ENCODE peak calls at places on chromosomes 6 and 20, in eight cellular contexts. One of them, this sample, is unnamed.

GRCh38 chr20:34220581-34220980 is 20.6 kb upstream of the ASIP start:
- DNase-seq in lower leg skin: no peak
- DNase-seq in transverse colon: no peak
- DNase-seq in NB4: no peak
- DNase-seq in kidney: no peak
- DNase-seq in GM10248: no peak
- DNase-seq in hepatocyte: no peak
- DNase-seq in fibroblast of lung: peak
- DNase-seq in this sample: peak

GRCh38 chr6:5471044-5471443 is 209.7 kb downstream of the FARS2 start:
- DNase-seq in lower leg skin: peak
- DNase-seq in transverse colon: peak
- DNase-seq in NB4: peak
- DNase-seq in kidney: no peak
- DNase-seq in GM10248: peak
- DNase-seq in hepatocyte: peak
- DNase-seq in fibroblast of lung: peak
- DNase-seq in this sample: peak

GRCh38 chr6:17971128-17972073 is 16.0 kb downstream of the KIF13A start:
- DNase-seq in lower leg skin: no peak
- DNase-seq in transverse colon: no peak
- DNase-seq in NB4: no peak
- DNase-seq in kidney: no peak
- DNase-seq in GM10248: no peak
- DNase-seq in hepatocyte: no peak
- DNase-seq in fibroblast of lung: peak
- DNase-seq in this sample: no peak

GRCh38 chr6:26604797-26605196 is 8.0 kb downstream of the ABT1 start:
- DNase-seq in lower leg skin: no peak
- DNase-seq in transverse colon: no peak
- DNase-seq in NB4: no peak
- DNase-seq in kidney: no peak
- DNase-seq in GM10248: no peak
- DNase-seq in hepatocyte: no peak
- DNase-seq in fibroblast of lung: no peak
- DNase-seq in this sample: no peak

GRCh38 chr6:391559-392440 is at the start of gene IRF4:
- DNase-seq in lower leg skin: no peak
- DNase-seq in transverse colon: peak
- DNase-seq in NB4: no peak
- DNase-seq in kidney: peak
- DNase-seq in GM10248: peak
- DNase-seq in hepatocyte: no peak
- DNase-seq in fibroblast of lung: no peak
- DNase-seq in this sample: no peak

GRCh38 chr20:50312002-50312681 is 121.5 kb downstream of the CEBPB start:
- DNase-seq in lower leg skin: no peak
- DNase-seq in transverse colon: peak
- DNase-seq in NB4: no peak
- DNase-seq in kidney: no peak
- DNase-seq in GM10248: no peak
- DNase-seq in hepatocyte: no peak
- DNase-seq in fibroblast of lung: no peak
- DNase-seq in this sample: no peak

GRCh38 chr6:21045135-21045616 is 510.9 kb downstream of the CDKAL1 start:
- DNase-seq in lower leg skin: no peak
- DNase-seq in transverse colon: no peak
- DNase-seq in NB4: no peak
- DNase-seq in kidney: no peak
- DNase-seq in GM10248: no peak
- DNase-seq in hepatocyte: no peak
- DNase-seq in fibroblast of lung: no peak
- DNase-seq in this sample: no peak

GRCh38 chr20:61447950-61448349 is 195.9 kb downstream of the CDH4 start:
- DNase-seq in lower leg skin: no peak
- DNase-seq in transverse colon: no peak
- DNase-seq in NB4: no peak
- DNase-seq in kidney: no peak
- DNase-seq in GM10248: no peak
- DNase-seq in hepatocyte: no peak
- DNase-seq in fibroblast of lung: no peak
- DNase-seq in this sample: no peak

GRCh38 chr6:47481806-47482205 is 4.2 kb downstream of the CD2AP start:
- DNase-seq in lower leg skin: no peak
- DNase-seq in transverse colon: no peak
- DNase-seq in NB4: no peak
- DNase-seq in kidney: no peak
- DNase-seq in GM10248: no peak
- DNase-seq in hepatocyte: no peak
- DNase-seq in fibroblast of lung: no peak
- DNase-seq in this sample: no peak

GRCh38 chr20:63750807-63751470 is 11.4 kb downstream of the SLC2A4RG start:
- DNase-seq in lower leg skin: no peak
- DNase-seq in transverse colon: no peak
- DNase-seq in NB4: peak
- DNase-seq in kidney: peak
- DNase-seq in GM10248: no peak
- DNase-seq in hepatocyte: no peak
- DNase-seq in fibroblast of lung: no peak
- DNase-seq in this sample: no peak

GRCh38 chr6:25056130-25056529 is 120.4 kb upstream of the RIPOR2 start:
- DNase-seq in lower leg skin: no peak
- DNase-seq in transverse colon: peak
- DNase-seq in NB4: peak
- DNase-seq in kidney: no peak
- DNase-seq in GM10248: peak
- DNase-seq in hepatocyte: no peak
- DNase-seq in fibroblast of lung: no peak
- DNase-seq in this sample: no peak

GRCh38 chr6:45924763-45925342 is 90.8 kb downstream of the CLIC5 start:
- DNase-seq in lower leg skin: no peak
- DNase-seq in transverse colon: no peak
- DNase-seq in NB4: no peak
- DNase-seq in kidney: no peak
- DNase-seq in GM10248: no peak
- DNase-seq in hepatocyte: no peak
- DNase-seq in fibroblast of lung: no peak
- DNase-seq in this sample: no peak

GRCh38 chr6:165883851-165884640 is 221.0 kb upstream of the PDE10A start:
- DNase-seq in lower leg skin: no peak
- DNase-seq in transverse colon: no peak
- DNase-seq in NB4: no peak
- DNase-seq in kidney: peak
- DNase-seq in GM10248: no peak
- DNase-seq in hepatocyte: no peak
- DNase-seq in fibroblast of lung: no peak
- DNase-seq in this sample: no peak

GRCh38 chr20:53883098-53883762 is 187.2 kb downstream of the BCAS1 start:
- DNase-seq in lower leg skin: no peak
- DNase-seq in transverse colon: no peak
- DNase-seq in NB4: no peak
- DNase-seq in kidney: no peak
- DNase-seq in GM10248: no peak
- DNase-seq in hepatocyte: no peak
- DNase-seq in fibroblast of lung: no peak
- DNase-seq in this sample: no peak

GRCh38 chr20:62583424-62583920 is 58.8 kb upstream of the SLCO4A1 start:
- DNase-seq in lower leg skin: no peak
- DNase-seq in transverse colon: no peak
- DNase-seq in NB4: no peak
- DNase-seq in kidney: no peak
- DNase-seq in GM10248: no peak
- DNase-seq in hepatocyte: peak
- DNase-seq in fibroblast of lung: peak
- DNase-seq in this sample: no peak
- TF ChIP-seq CTCF in lower leg skin: no peak
- TF ChIP-seq CTCF in transverse colon: no peak
- TF ChIP-seq CTCF in NB4: no peak
- TF ChIP-seq CTCF in kidney: peak
- TF ChIP-seq CTCF in GM10248: no peak
- TF ChIP-seq CTCF in hepatocyte: peak
- TF ChIP-seq CTCF in fibroblast of lung: no peak
- TF ChIP-seq CTCF in this sample: no peak

GRCh38 chr6:42337985-42338572 is 113.6 kb downstream of the TRERF1 start:
- DNase-seq in lower leg skin: no peak
- DNase-seq in transverse colon: no peak
- DNase-seq in NB4: peak
- DNase-seq in kidney: no peak
- DNase-seq in GM10248: no peak
- DNase-seq in hepatocyte: no peak
- DNase-seq in fibroblast of lung: no peak
- DNase-seq in this sample: no peak

GRCh38 chr6:42341221-42341620 is 110.5 kb downstream of the TRERF1 start:
- DNase-seq in lower leg skin: no peak
- DNase-seq in transverse colon: no peak
- DNase-seq in NB4: no peak
- DNase-seq in kidney: no peak
- DNase-seq in GM10248: no peak
- DNase-seq in hepatocyte: no peak
- DNase-seq in fibroblast of lung: no peak
- DNase-seq in this sample: no peak

GRCh38 chr6:42340516-42340915 is 111.2 kb downstream of the TRERF1 start:
- DNase-seq in lower leg skin: no peak
- DNase-seq in transverse colon: no peak
- DNase-seq in NB4: no peak
- DNase-seq in kidney: no peak
- DNase-seq in GM10248: no peak
- DNase-seq in hepatocyte: no peak
- DNase-seq in fibroblast of lung: no peak
- DNase-seq in this sample: no peak

GRCh38 chr6:42338573-42339218 is 113.0 kb downstream of the TRERF1 start:
- DNase-seq in lower leg skin: no peak
- DNase-seq in transverse colon: no peak
- DNase-seq in NB4: peak
- DNase-seq in kidney: no peak
- DNase-seq in GM10248: no peak
- DNase-seq in hepatocyte: peak
- DNase-seq in fibroblast of lung: peak
- DNase-seq in this sample: peak

DNA sequence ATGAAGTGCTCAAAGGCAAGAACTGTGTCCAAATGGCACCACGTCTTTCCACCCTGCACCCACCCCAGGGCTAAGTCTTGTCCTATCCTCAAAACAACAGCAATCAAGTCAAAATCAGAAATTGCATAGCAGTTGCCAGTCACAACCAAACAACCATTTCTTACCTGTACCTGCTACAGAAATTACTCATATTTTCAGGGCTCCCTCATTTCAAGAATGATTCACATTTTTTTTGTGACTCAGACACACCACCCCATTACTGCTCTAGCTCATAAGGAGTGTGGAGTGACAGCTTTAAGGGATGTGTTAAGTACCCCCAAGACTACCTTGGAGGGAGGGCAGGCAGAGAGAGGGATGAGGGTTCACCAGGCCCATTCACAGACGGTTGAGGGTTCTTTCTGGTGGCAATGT is 111.7 kb downstream of the TRERF1 start:
- DNase-seq in lower leg skin: no peak
- DNase-seq in transverse colon: no peak
- DNase-seq in NB4: peak
- DNase-seq in kidney: no peak
- DNase-seq in GM10248: peak
- DNase-seq in hepatocyte: no peak
- DNase-seq in fibroblast of lung: no peak
- DNase-seq in this sample: peak
- TF ChIP-seq CTCF in lower leg skin: no peak
- TF ChIP-seq CTCF in transverse colon: no peak
- TF ChIP-seq CTCF in NB4: no peak
- TF ChIP-seq CTCF in kidney: no peak
- TF ChIP-seq CTCF in GM10248: no peak
- TF ChIP-seq CTCF in hepatocyte: no peak
- TF ChIP-seq CTCF in fibroblast of lung: no peak
- TF ChIP-seq CTCF in this sample: no peak

GRCh38 chr6:128516514-128516898 is 3.9 kb downstream of the PTPRK start:
- DNase-seq in lower leg skin: no peak
- DNase-seq in transverse colon: no peak
- DNase-seq in NB4: no peak
- DNase-seq in kidney: no peak
- DNase-seq in GM10248: no peak
- DNase-seq in hepatocyte: peak
- DNase-seq in fibroblast of lung: peak
- DNase-seq in this sample: no peak
- TF ChIP-seq CTCF in lower leg skin: no peak
- TF ChIP-seq CTCF in transverse colon: no peak
- TF ChIP-seq CTCF in NB4: no peak
- TF ChIP-seq CTCF in kidney: peak
- TF ChIP-seq CTCF in GM10248: no peak
- TF ChIP-seq CTCF in hepatocyte: peak
- TF ChIP-seq CTCF in fibroblast of lung: peak
- TF ChIP-seq CTCF in this sample: peak

GRCh38 chr6:147774856-147775255 is 266.4 kb downstream of the SAMD5 start:
- DNase-seq in lower leg skin: no peak
- DNase-seq in transverse colon: no peak
- DNase-seq in NB4: peak
- DNase-seq in kidney: no peak
- DNase-seq in GM10248: no peak
- DNase-seq in hepatocyte: no peak
- DNase-seq in fibroblast of lung: no peak
- DNase-seq in this sample: no peak
- TF ChIP-seq CTCF in lower leg skin: no peak
- TF ChIP-seq CTCF in transverse colon: no peak
- TF ChIP-seq CTCF in NB4: peak
- TF ChIP-seq CTCF in kidney: no peak
- TF ChIP-seq CTCF in GM10248: no peak
- TF ChIP-seq CTCF in hepatocyte: no peak
- TF ChIP-seq CTCF in fibroblast of lung: no peak
- TF ChIP-seq CTCF in this sample: no peak

GRCh38 chr6:125790403-125791150 is at the start of gene NCOA7:
- DNase-seq in lower leg skin: peak
- DNase-seq in transverse colon: peak
- DNase-seq in NB4: peak
- DNase-seq in kidney: peak
- DNase-seq in GM10248: peak
- DNase-seq in hepatocyte: peak
- DNase-seq in fibroblast of lung: peak
- DNase-seq in this sample: peak
- TF ChIP-seq CTCF in lower leg skin: no peak
- TF ChIP-seq CTCF in transverse colon: no peak
- TF ChIP-seq CTCF in NB4: peak
- TF ChIP-seq CTCF in kidney: no peak
- TF ChIP-seq CTCF in GM10248: no peak
- TF ChIP-seq CTCF in hepatocyte: no peak
- TF ChIP-seq CTCF in fibroblast of lung: no peak
- TF ChIP-seq CTCF in this sample: no peak

GRCh38 chr6:68343901-68344300 is 291.2 kb upstream of the ADGRB3 start:
- DNase-seq in lower leg skin: no peak
- DNase-seq in transverse colon: no peak
- DNase-seq in NB4: peak
- DNase-seq in kidney: no peak
- DNase-seq in GM10248: no peak
- DNase-seq in hepatocyte: peak
- DNase-seq in fibroblast of lung: peak
- DNase-seq in this sample: peak
- TF ChIP-seq CTCF in lower leg skin: no peak
- TF ChIP-seq CTCF in transverse colon: no peak
- TF ChIP-seq CTCF in NB4: peak
- TF ChIP-seq CTCF in kidney: peak
- TF ChIP-seq CTCF in GM10248: peak
- TF ChIP-seq CTCF in hepatocyte: peak
- TF ChIP-seq CTCF in fibroblast of lung: peak
- TF ChIP-seq CTCF in this sample: peak

This sample was measured in RWPE1.